ENCODE peak calls at places on chromosomes 7 and 10, in four cellular contexts. One of them, this sample, is unnamed.

GRCh38 chr7:55641273-55641691 is 69.0 kb upstream of the VOPP1 start:
- DNase-seq in HepG2: peak; percentile 71
- DNase-seq in H1: peak; percentile 13
- DNase-seq in K562: peak; percentile 35
- DNase-seq in this sample: peak; percentile 81

GRCh38 chr7:55309040-55309991 is 55.8 kb upstream of the LANCL2 start:
- DNase-seq in HepG2: no peak
- DNase-seq in H1: no peak
- DNase-seq in K562: no peak
- DNase-seq in this sample: no peak

GRCh38 chr7:90474284-90475210 is 5.1 kb downstream of the PTTG1IP2 start:
- DNase-seq in HepG2: no peak
- DNase-seq in H1: no peak
- DNase-seq in K562: no peak
- DNase-seq in this sample: no peak

GRCh38 chr7:139108256-139109187 is 998 bp downstream of the ZC3HAV1 start:
- DNase-seq in HepG2: no peak
- DNase-seq in H1: no peak
- DNase-seq in K562: peak; percentile 73
- DNase-seq in this sample: peak; percentile 39

GRCh38 chr7:9869151-9869550 is 1104.5 kb upstream of the PHF14 start:
- DNase-seq in HepG2: no peak
- DNase-seq in H1: no peak
- DNase-seq in K562: no peak
- DNase-seq in this sample: no peak

GRCh38 chr7:92043098-92043497 is 91.2 kb downstream of the CYP51A1 start:
- DNase-seq in HepG2: no peak
- DNase-seq in H1: no peak
- DNase-seq in K562: no peak
- DNase-seq in this sample: no peak

GRCh38 chr7:152617056-152617455 is 58.9 kb downstream of the XRCC2 start:
- DNase-seq in HepG2: peak; percentile 50
- DNase-seq in H1: no peak
- DNase-seq in K562: no peak
- DNase-seq in this sample: no peak

GRCh38 chr7:149664666-149665065 is 108.7 kb downstream of the ZNF467 start:
- DNase-seq in HepG2: no peak
- DNase-seq in H1: no peak
- DNase-seq in K562: no peak
- DNase-seq in this sample: peak; percentile 23

GRCh38 chr10:79470096-79470495 is 24.7 kb upstream of the ZCCHC24 start:
- DNase-seq in HepG2: no peak
- DNase-seq in H1: no peak
- DNase-seq in K562: no peak
- DNase-seq in this sample: no peak

GRCh38 chr7:27110163-27110976 is 7.9 kb upstream of the HOXA2 start:
- DNase-seq in HepG2: no peak
- DNase-seq in H1: no peak
- DNase-seq in K562: no peak
- DNase-seq in this sample: no peak

GRCh38 chr7:143289421-143289820 is 1.3 kb downstream of the CASP2 start:
- DNase-seq in HepG2: no peak
- DNase-seq in H1: no peak
- DNase-seq in K562: no peak
- DNase-seq in this sample: no peak

GRCh38 chr7:37971491-37971890 is 51.1 kb downstream of the EPDR1 start:
- DNase-seq in HepG2: no peak
- DNase-seq in H1: no peak
- DNase-seq in K562: no peak
- DNase-seq in this sample: no peak

GRCh38 chr7:125279956-125280355 is 350.3 kb upstream of the POT1 start:
- DNase-seq in HepG2: no peak
- DNase-seq in H1: no peak
- DNase-seq in K562: no peak
- DNase-seq in this sample: no peak

GRCh38 chr7:73338321-73338720 is 10.4 kb downstream of the FKBP6 start:
- DNase-seq in HepG2: no peak
- DNase-seq in H1: no peak
- DNase-seq in K562: no peak
- DNase-seq in this sample: no peak

GRCh38 chr7:55366461-55367138 is 1.5 kb downstream of the LANCL2 start:
- DNase-seq in HepG2: peak; percentile 25
- DNase-seq in H1: no peak
- DNase-seq in K562: peak; percentile 24
- DNase-seq in this sample: peak; percentile 37

GRCh38 chr10:43939939-43940810 is 291.5 kb upstream of the ZNF32 start:
- DNase-seq in HepG2: no peak
- DNase-seq in H1: no peak
- DNase-seq in K562: no peak
- DNase-seq in this sample: no peak

GRCh38 chr10:132458595-132459251 is 61.7 kb downstream of the PWWP2B start:
- DNase-seq in HepG2: no peak
- DNase-seq in H1: no peak
- DNase-seq in K562: peak; percentile 61
- DNase-seq in this sample: peak; percentile 61

GRCh38 chr7:106426803-106427202 is 142.0 kb upstream of the NAMPT start:
- DNase-seq in HepG2: no peak
- DNase-seq in H1: no peak
- DNase-seq in K562: no peak
- DNase-seq in this sample: no peak

GRCh38 chr7:42471573-42472174 is 234.7 kb upstream of the GLI3 start:
- DNase-seq in HepG2: no peak
- DNase-seq in H1: no peak
- DNase-seq in K562: no peak
- DNase-seq in this sample: no peak

GRCh38 chr7:6619961-6620360 is 4.6 kb downstream of the ZNF853 start:
- DNase-seq in HepG2: no peak
- DNase-seq in H1: no peak
- DNase-seq in K562: no peak
- DNase-seq in this sample: no peak

GRCh38 chr7:36440880-36441279 is 51.2 kb downstream of the ANLN start:
- DNase-seq in HepG2: peak; percentile 16
- DNase-seq in H1: no peak
- DNase-seq in K562: no peak
- DNase-seq in this sample: peak; percentile 41

GRCh38 chr10:101485681-101486554 is 102.1 kb downstream of the POLL start:
- DNase-seq in HepG2: no peak
- DNase-seq in H1: no peak
- DNase-seq in K562: no peak
- DNase-seq in this sample: no peak

GRCh38 chr7:128103498-128104108 is 72.4 kb upstream of the LRRC4 start:
- DNase-seq in HepG2: peak; percentile 85
- DNase-seq in H1: no peak
- DNase-seq in K562: no peak
- DNase-seq in this sample: no peak

GRCh38 chr7:124074007-124074406 is 41.1 kb upstream of the TMEM229A start:
- DNase-seq in HepG2: no peak
- DNase-seq in H1: no peak
- DNase-seq in K562: no peak
- DNase-seq in this sample: no peak

GRCh38 chr10:24483701-24484100 is 240.0 kb downstream of the ARHGAP21 start:
- DNase-seq in HepG2: no peak
- DNase-seq in H1: peak; percentile 54
- DNase-seq in K562: no peak
- DNase-seq in this sample: peak; percentile 75

GRCh38 chr10:29811751-29812427 is 177.1 kb upstream of the SVIL start:
- DNase-seq in HepG2: no peak
- DNase-seq in H1: no peak
- DNase-seq in K562: no peak
- DNase-seq in this sample: peak; percentile 33

GRCh38 chr10:76352300-76352699 is 920.9 kb downstream of the LRMDA start:
- DNase-seq in HepG2: no peak
- DNase-seq in H1: no peak
- DNase-seq in K562: no peak
- DNase-seq in this sample: no peak

GRCh38 chr7:43658718-43659548 is 70.4 kb downstream of the COA1 start:
- DNase-seq in HepG2: peak; percentile 81
- DNase-seq in H1: no peak
- DNase-seq in K562: no peak
- DNase-seq in this sample: peak; percentile 74

GRCh38 chr10:12849351-12850181 is 151.9 kb downstream of the CCDC3 start:
- DNase-seq in HepG2: no peak
- DNase-seq in H1: no peak
- DNase-seq in K562: no peak
- DNase-seq in this sample: no peak

GRCh38 chr10:34156781-34157425 is 658.2 kb downstream of the PARD3 start:
- DNase-seq in HepG2: no peak
- DNase-seq in H1: no peak
- DNase-seq in K562: no peak
- DNase-seq in this sample: peak; percentile 11

GRCh38 chr10:72612203-72612826 is 13.6 kb downstream of the MICU1 start:
- DNase-seq in HepG2: no peak
- DNase-seq in H1: no peak
- DNase-seq in K562: no peak
- DNase-seq in this sample: no peak

DNA sequence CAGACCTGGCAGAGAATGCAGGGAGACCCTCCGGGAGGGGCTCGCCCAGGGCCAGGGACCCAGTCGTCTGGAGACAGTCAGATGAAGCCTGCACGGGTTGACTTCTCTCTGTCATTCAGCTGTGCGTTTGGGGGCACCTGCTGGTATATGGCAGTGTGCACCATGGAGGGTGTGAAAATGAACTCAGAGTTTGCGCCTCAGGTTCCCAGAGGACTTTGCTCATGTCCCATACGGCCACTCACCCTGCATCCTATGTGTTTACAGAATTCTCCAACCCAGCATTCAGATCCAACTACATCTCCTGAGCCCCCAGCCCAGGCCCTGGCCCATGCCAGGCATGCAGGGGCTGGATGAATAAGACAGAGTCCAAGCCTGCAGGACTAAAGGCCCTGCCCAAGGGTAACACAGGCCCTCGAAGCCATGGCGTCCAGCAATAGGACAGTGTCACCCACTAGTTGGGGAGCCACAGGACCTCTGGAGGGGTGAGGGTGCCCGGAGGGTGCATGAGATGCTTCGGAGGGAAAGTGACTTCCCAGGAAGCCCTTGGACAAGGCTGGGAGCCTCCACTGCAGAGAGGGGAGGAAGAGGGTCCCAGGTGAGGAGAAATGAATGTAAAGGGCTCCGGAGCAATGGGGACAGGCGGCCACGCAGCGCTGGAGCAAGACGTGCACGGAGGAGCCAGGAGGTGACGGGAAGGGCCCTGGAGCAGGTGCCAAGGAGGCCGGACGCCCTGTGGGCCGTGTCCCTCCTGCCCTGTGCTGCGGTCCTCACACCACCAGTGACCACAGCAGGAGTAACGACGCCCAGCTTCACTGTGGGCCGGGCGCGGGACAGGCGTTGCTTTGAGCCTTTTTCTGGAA is 36.3 kb downstream of the CALML3 start:
- DNase-seq in HepG2: peak; percentile 55
- DNase-seq in H1: no peak
- DNase-seq in K562: no peak
- DNase-seq in this sample: no peak
- H3K4me1 ChIP-seq in HepG2: peaks cover 66% of the 10 kb centered on the region
- H3K4me1 ChIP-seq in H1: no peaks in the 10 kb centered on the region
- H3K4me1 ChIP-seq in K562: peaks cover 53% of the 10 kb centered on the region
- H3K4me1 ChIP-seq in this sample: peaks cover 23% of the 10 kb centered on the region

DNA sequence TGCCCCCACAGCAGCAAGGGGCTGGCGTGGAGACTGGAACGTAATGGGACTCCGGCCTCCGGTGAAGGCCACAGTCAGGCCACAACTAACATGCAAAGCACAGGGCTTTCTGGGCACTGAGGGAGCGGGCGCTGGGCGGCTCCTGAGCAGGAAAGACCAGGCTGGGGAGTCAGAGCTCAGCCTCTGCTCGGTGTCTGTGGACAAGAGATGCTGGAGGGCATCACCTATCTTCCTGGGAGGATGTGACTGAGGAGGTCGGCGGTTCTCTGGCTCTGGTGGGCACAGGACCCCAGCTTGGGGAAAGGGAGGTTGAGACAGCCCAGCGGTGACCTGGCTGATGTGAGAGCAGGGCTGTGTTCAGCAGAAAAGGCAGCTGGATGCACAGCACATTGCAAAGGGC is 11.7 kb downstream of the CNPY1 start:
- DNase-seq in HepG2: no peak
- DNase-seq in H1: no peak
- DNase-seq in K562: no peak
- DNase-seq in this sample: no peak
- TF ChIP-seq PHF8 in HepG2: no peak
- TF ChIP-seq PHF8 in H1: no peak
- TF ChIP-seq PHF8 in K562: no peak
- TF ChIP-seq PHF8 in this sample: no peak

DNA sequence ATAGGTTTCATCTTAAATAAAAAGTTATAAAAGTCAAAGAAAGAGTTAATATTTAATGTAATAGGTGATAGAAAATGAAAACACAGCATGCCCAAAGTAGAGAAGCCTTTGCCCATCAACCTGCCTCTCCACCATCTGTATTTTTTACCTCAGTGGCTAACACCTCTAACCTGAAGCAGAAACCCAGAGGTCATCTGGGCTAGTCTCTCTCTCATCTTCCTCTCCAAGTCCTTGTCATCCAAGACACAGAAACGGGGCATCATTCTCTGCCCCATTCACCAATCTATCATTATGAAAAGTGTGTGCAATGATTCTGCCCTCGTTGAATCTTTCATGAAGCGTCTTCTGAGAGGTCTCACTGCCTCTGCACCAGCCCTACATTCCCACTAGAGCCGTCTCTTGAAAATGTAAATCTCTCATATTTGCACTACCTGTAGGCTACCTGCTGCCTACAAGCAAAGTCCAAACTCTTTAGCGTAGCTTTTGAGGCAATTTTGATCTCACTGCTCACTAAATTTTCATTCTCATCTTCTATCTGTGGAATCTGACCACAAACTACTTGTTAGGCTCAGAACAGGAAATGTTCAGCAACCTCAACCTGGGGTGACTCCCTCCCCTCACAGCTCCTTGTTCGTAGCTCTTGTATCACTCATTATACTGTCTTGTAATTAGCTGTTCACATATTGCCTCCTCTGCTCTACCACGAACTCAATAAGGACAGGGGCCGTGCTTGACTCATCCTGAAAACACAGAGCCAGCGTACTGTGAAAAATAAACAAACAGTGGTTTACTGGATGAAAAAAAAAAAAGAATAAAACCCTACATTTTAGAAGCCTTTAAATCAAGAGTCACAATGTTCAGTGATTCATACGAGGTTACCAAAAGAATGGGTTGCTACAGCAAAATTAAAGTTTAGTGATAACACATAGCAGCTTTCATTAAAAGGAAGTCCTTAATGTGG is 83.1 kb downstream of the CTNNA3 start:
- DNase-seq in HepG2: no peak
- DNase-seq in H1: no peak
- DNase-seq in K562: no peak
- DNase-seq in this sample: no peak
- TF ChIP-seq HDAC2 in HepG2: no peak
- TF ChIP-seq HDAC2 in H1: no peak
- TF ChIP-seq HDAC2 in K562: no peak
- TF ChIP-seq HDAC2 in this sample: no peak

DNA sequence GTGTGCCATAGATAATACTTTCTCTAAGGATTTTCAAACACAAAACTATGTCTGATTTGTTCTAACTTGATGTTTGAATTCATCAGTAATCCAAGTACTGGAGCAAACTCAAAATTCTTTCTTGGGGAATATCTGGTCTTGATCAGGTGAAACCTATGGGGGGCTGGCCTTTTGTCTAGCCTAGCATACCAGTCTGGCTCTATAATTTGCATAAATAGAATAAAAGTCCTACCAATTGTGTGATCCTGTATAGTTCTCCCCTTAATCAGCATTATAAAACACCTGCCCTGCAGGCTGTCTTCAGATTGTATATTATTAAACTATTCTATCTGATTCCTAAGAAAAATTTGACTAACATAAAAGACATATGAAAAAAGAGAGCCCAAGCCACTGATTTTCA is 233.8 kb upstream of the LRRN3 start:
- DNase-seq in HepG2: no peak
- DNase-seq in H1: no peak
- DNase-seq in K562: no peak
- DNase-seq in this sample: no peak
- H3K4me1 ChIP-seq in HepG2: no peaks in the 10 kb centered on the region
- H3K4me1 ChIP-seq in H1: peaks cover 3% of the 10 kb centered on the region
- H3K4me1 ChIP-seq in K562: no peaks in the 10 kb centered on the region
- H3K4me1 ChIP-seq in this sample: peaks cover 5% of the 10 kb centered on the region

This sample was measured in A549.